ENCODE peak calls at places on chromosomes 7 and 10, in nine cellular contexts. One of them, this sample, is unnamed.

GRCh38 chr7:28922618-28923331 is 35.4 kb downstream of the TRIL start:
- DNase-seq in fibroblast of lung: peak; percentile 82
- DNase-seq in neuronal stem cell: peak; percentile 91
- DNase-seq in mammary epithelial cell: peak; percentile 32
- DNase-seq in CD8-positive, alpha-beta T cell: peak; percentile 61
- DNase-seq in cardiac muscle cell: peak; percentile 95
- DNase-seq in prostate gland: peak; percentile 61
- DNase-seq in transverse colon: peak; percentile 76
- DNase-seq in Panc1: no peak
- DNase-seq in this sample: peak; percentile 87

GRCh38 chr10:62085404-62085803 is 183.2 kb downstream of the RTKN2 start:
- DNase-seq in neuronal stem cell: no peak
- DNase-seq in mammary epithelial cell: no peak
- DNase-seq in fibroblast of lung: no peak
- DNase-seq in CD8-positive, alpha-beta T cell: no peak
- DNase-seq in cardiac muscle cell: no peak
- DNase-seq in Panc1: no peak
- DNase-seq in prostate gland: no peak
- DNase-seq in transverse colon: no peak
- DNase-seq in this sample: no peak

GRCh38 chr10:104349623-104350142 is 4.0 kb upstream of the CFAP58 start:
- DNase-seq in CD8-positive, alpha-beta T cell: no peak
- DNase-seq in cardiac muscle cell: no peak
- DNase-seq in transverse colon: peak; percentile 20
- DNase-seq in prostate gland: peak; percentile 55
- DNase-seq in mammary epithelial cell: peak; percentile 94
- DNase-seq in neuronal stem cell: no peak
- DNase-seq in fibroblast of lung: peak; percentile 66
- DNase-seq in Panc1: no peak
- DNase-seq in this sample: no peak

GRCh38 chr10:100340948-100341847 is 5.8 kb upstream of the SCD start:
- DNase-seq in mammary epithelial cell: no peak
- DNase-seq in Panc1: no peak
- DNase-seq in neuronal stem cell: no peak
- DNase-seq in cardiac muscle cell: no peak
- DNase-seq in transverse colon: no peak
- DNase-seq in fibroblast of lung: peak; percentile 63
- DNase-seq in prostate gland: no peak
- DNase-seq in CD8-positive, alpha-beta T cell: no peak
- DNase-seq in this sample: peak; percentile 69

GRCh38 chr10:119981826-119982225 is 89.3 kb downstream of the SEC23IP start:
- DNase-seq in neuronal stem cell: no peak
- DNase-seq in prostate gland: no peak
- DNase-seq in CD8-positive, alpha-beta T cell: no peak
- DNase-seq in transverse colon: no peak
- DNase-seq in cardiac muscle cell: no peak
- DNase-seq in mammary epithelial cell: no peak
- DNase-seq in fibroblast of lung: no peak
- DNase-seq in Panc1: no peak
- DNase-seq in this sample: no peak

GRCh38 chr10:120112809-120113208 is 220.3 kb downstream of the SEC23IP start:
- DNase-seq in Panc1: no peak
- DNase-seq in transverse colon: no peak
- DNase-seq in mammary epithelial cell: no peak
- DNase-seq in prostate gland: no peak
- DNase-seq in neuronal stem cell: no peak
- DNase-seq in cardiac muscle cell: no peak
- DNase-seq in CD8-positive, alpha-beta T cell: no peak
- DNase-seq in fibroblast of lung: no peak
- DNase-seq in this sample: no peak

GRCh38 chr10:30803901-30804322 is 174.4 kb upstream of the LYZL2 start:
- DNase-seq in mammary epithelial cell: peak; percentile 72
- DNase-seq in prostate gland: peak; percentile 50
- DNase-seq in neuronal stem cell: no peak
- DNase-seq in cardiac muscle cell: no peak
- DNase-seq in Panc1: no peak
- DNase-seq in fibroblast of lung: peak; percentile 59
- DNase-seq in CD8-positive, alpha-beta T cell: no peak
- DNase-seq in transverse colon: no peak
- DNase-seq in this sample: peak; percentile 64

GRCh38 chr7:114405427-114405826 is 9.2 kb upstream of the FOXP2 start:
- DNase-seq in neuronal stem cell: no peak
- DNase-seq in fibroblast of lung: peak; percentile 58
- DNase-seq in prostate gland: no peak
- DNase-seq in Panc1: no peak
- DNase-seq in cardiac muscle cell: no peak
- DNase-seq in CD8-positive, alpha-beta T cell: no peak
- DNase-seq in mammary epithelial cell: peak; percentile 32
- DNase-seq in transverse colon: no peak
- DNase-seq in this sample: no peak

GRCh38 chr7:40584667-40585433 is 450.0 kb downstream of the SUGCT start:
- DNase-seq in neuronal stem cell: no peak
- DNase-seq in CD8-positive, alpha-beta T cell: no peak
- DNase-seq in cardiac muscle cell: no peak
- DNase-seq in prostate gland: no peak
- DNase-seq in mammary epithelial cell: peak; percentile 82
- DNase-seq in fibroblast of lung: peak; percentile 42
- DNase-seq in Panc1: no peak
- DNase-seq in transverse colon: no peak
- DNase-seq in this sample: no peak

GRCh38 chr10:131994435-131994834 is 12.7 kb upstream of the BNIP3 start:
- DNase-seq in transverse colon: no peak
- DNase-seq in prostate gland: no peak
- DNase-seq in cardiac muscle cell: no peak
- DNase-seq in Panc1: no peak
- DNase-seq in CD8-positive, alpha-beta T cell: no peak
- DNase-seq in mammary epithelial cell: no peak
- DNase-seq in fibroblast of lung: no peak
- DNase-seq in neuronal stem cell: no peak
- DNase-seq in this sample: no peak

GRCh38 chr7:50771120-50772002 is 11.3 kb downstream of the GRB10 start:
- DNase-seq in fibroblast of lung: no peak
- DNase-seq in mammary epithelial cell: no peak
- DNase-seq in prostate gland: peak; percentile 29
- DNase-seq in Panc1: no peak
- DNase-seq in neuronal stem cell: no peak
- DNase-seq in CD8-positive, alpha-beta T cell: no peak
- DNase-seq in cardiac muscle cell: no peak
- DNase-seq in transverse colon: no peak
- DNase-seq in this sample: no peak

GRCh38 chr10:128860574-128860973 is 606.5 kb upstream of the MGMT start:
- DNase-seq in fibroblast of lung: no peak
- DNase-seq in prostate gland: no peak
- DNase-seq in cardiac muscle cell: no peak
- DNase-seq in Panc1: no peak
- DNase-seq in transverse colon: no peak
- DNase-seq in neuronal stem cell: no peak
- DNase-seq in CD8-positive, alpha-beta T cell: no peak
- DNase-seq in mammary epithelial cell: no peak
- DNase-seq in this sample: no peak

GRCh38 chr7:25028370-25028971 is 48.5 kb upstream of the OSBPL3 start:
- DNase-seq in cardiac muscle cell: no peak
- DNase-seq in fibroblast of lung: peak; percentile 88
- DNase-seq in Panc1: peak; percentile 20
- DNase-seq in mammary epithelial cell: peak; percentile 87
- DNase-seq in prostate gland: no peak
- DNase-seq in transverse colon: no peak
- DNase-seq in CD8-positive, alpha-beta T cell: peak; percentile 26
- DNase-seq in neuronal stem cell: no peak
- DNase-seq in this sample: no peak

GRCh38 chr7:81293806-81294205 is 375.0 kb upstream of the SEMA3C start:
- DNase-seq in fibroblast of lung: no peak
- DNase-seq in prostate gland: no peak
- DNase-seq in transverse colon: no peak
- DNase-seq in CD8-positive, alpha-beta T cell: no peak
- DNase-seq in Panc1: no peak
- DNase-seq in mammary epithelial cell: no peak
- DNase-seq in neuronal stem cell: no peak
- DNase-seq in cardiac muscle cell: no peak
- DNase-seq in this sample: no peak

GRCh38 chr7:17986826-17987225 is 40.8 kb downstream of the PRPS1L1 start:
- DNase-seq in prostate gland: no peak
- DNase-seq in cardiac muscle cell: no peak
- DNase-seq in Panc1: no peak
- DNase-seq in neuronal stem cell: no peak
- DNase-seq in CD8-positive, alpha-beta T cell: no peak
- DNase-seq in fibroblast of lung: peak; percentile 75
- DNase-seq in transverse colon: no peak
- DNase-seq in mammary epithelial cell: no peak
- DNase-seq in this sample: no peak

GRCh38 chr7:1275685-1276424 is 43.2 kb downstream of the UNCX start:
- DNase-seq in Panc1: no peak
- DNase-seq in neuronal stem cell: no peak
- DNase-seq in fibroblast of lung: no peak
- DNase-seq in transverse colon: no peak
- DNase-seq in cardiac muscle cell: no peak
- DNase-seq in CD8-positive, alpha-beta T cell: no peak
- DNase-seq in mammary epithelial cell: no peak
- DNase-seq in prostate gland: no peak
- DNase-seq in this sample: no peak

GRCh38 chr7:150362989-150363769 is 5.4 kb upstream of the REPIN1 start:
- DNase-seq in transverse colon: no peak
- DNase-seq in CD8-positive, alpha-beta T cell: no peak
- DNase-seq in mammary epithelial cell: no peak
- DNase-seq in prostate gland: no peak
- DNase-seq in neuronal stem cell: no peak
- DNase-seq in cardiac muscle cell: no peak
- DNase-seq in Panc1: no peak
- DNase-seq in fibroblast of lung: no peak
- DNase-seq in this sample: no peak
- H3K4me3 ChIP-seq in transverse colon: no peak overlapping the region
- H3K4me3 ChIP-seq in CD8-positive, alpha-beta T cell: no peak overlapping the region
- H3K4me3 ChIP-seq in mammary epithelial cell: no peak overlapping the region
- H3K4me3 ChIP-seq in prostate gland: no peak overlapping the region
- H3K4me3 ChIP-seq in neuronal stem cell: no peak overlapping the region
- H3K4me3 ChIP-seq in cardiac muscle cell: no peak overlapping the region
- H3K4me3 ChIP-seq in Panc1: no peak overlapping the region
- H3K4me3 ChIP-seq in fibroblast of lung: no peak overlapping the region
- H3K4me3 ChIP-seq in this sample: no peak overlapping the region

GRCh38 chr10:110887560-110887959 is 15.8 kb downstream of the PDCD4 start:
- DNase-seq in CD8-positive, alpha-beta T cell: no peak
- DNase-seq in transverse colon: no peak
- DNase-seq in prostate gland: no peak
- DNase-seq in Panc1: no peak
- DNase-seq in neuronal stem cell: no peak
- DNase-seq in cardiac muscle cell: no peak
- DNase-seq in fibroblast of lung: no peak
- DNase-seq in mammary epithelial cell: no peak
- DNase-seq in this sample: no peak

GRCh38 chr10:110881247-110881646 is 9.5 kb downstream of the PDCD4 start:
- DNase-seq in transverse colon: no peak
- DNase-seq in cardiac muscle cell: no peak
- DNase-seq in CD8-positive, alpha-beta T cell: no peak
- DNase-seq in fibroblast of lung: no peak
- DNase-seq in Panc1: no peak
- DNase-seq in prostate gland: no peak
- DNase-seq in mammary epithelial cell: no peak
- DNase-seq in neuronal stem cell: no peak
- DNase-seq in this sample: no peak

GRCh38 chr10:110885932-110886674 is 14.4 kb downstream of the PDCD4 start:
- DNase-seq in transverse colon: no peak
- DNase-seq in Panc1: no peak
- DNase-seq in prostate gland: no peak
- DNase-seq in neuronal stem cell: no peak
- DNase-seq in fibroblast of lung: no peak
- DNase-seq in cardiac muscle cell: no peak
- DNase-seq in CD8-positive, alpha-beta T cell: no peak
- DNase-seq in mammary epithelial cell: no peak
- DNase-seq in this sample: no peak

GRCh38 chr10:110881905-110882304 is 10.2 kb downstream of the PDCD4 start:
- DNase-seq in neuronal stem cell: no peak
- DNase-seq in transverse colon: no peak
- DNase-seq in Panc1: no peak
- DNase-seq in fibroblast of lung: no peak
- DNase-seq in prostate gland: no peak
- DNase-seq in mammary epithelial cell: no peak
- DNase-seq in cardiac muscle cell: no peak
- DNase-seq in CD8-positive, alpha-beta T cell: no peak
- DNase-seq in this sample: no peak

GRCh38 chr10:110883924-110884323 is 12.2 kb downstream of the PDCD4 start:
- DNase-seq in neuronal stem cell: no peak
- DNase-seq in CD8-positive, alpha-beta T cell: no peak
- DNase-seq in transverse colon: no peak
- DNase-seq in prostate gland: no peak
- DNase-seq in cardiac muscle cell: no peak
- DNase-seq in Panc1: no peak
- DNase-seq in mammary epithelial cell: no peak
- DNase-seq in fibroblast of lung: no peak
- DNase-seq in this sample: no peak
- H3K27ac ChIP-seq in neuronal stem cell: no peak overlapping the region
- H3K27ac ChIP-seq in CD8-positive, alpha-beta T cell: no peak overlapping the region
- H3K27ac ChIP-seq in transverse colon: no peak overlapping the region
- H3K27ac ChIP-seq in prostate gland: no peak overlapping the region
- H3K27ac ChIP-seq in cardiac muscle cell: no peak overlapping the region
- H3K27ac ChIP-seq in Panc1: peak overlapping the region; percentile 75
- H3K27ac ChIP-seq in mammary epithelial cell: no peak overlapping the region
- H3K27ac ChIP-seq in fibroblast of lung: no peak overlapping the region
- H3K27ac ChIP-seq in this sample: peak overlapping the region; percentile 47

GRCh38 chr10:133027480-133027879 is 60.2 kb upstream of the ADGRA1 start:
- DNase-seq in Panc1: no peak
- DNase-seq in transverse colon: no peak
- DNase-seq in cardiac muscle cell: no peak
- DNase-seq in fibroblast of lung: no peak
- DNase-seq in mammary epithelial cell: no peak
- DNase-seq in prostate gland: no peak
- DNase-seq in neuronal stem cell: no peak
- DNase-seq in CD8-positive, alpha-beta T cell: no peak
- DNase-seq in this sample: no peak
- H3K27me3 ChIP-seq in Panc1: peaks cover 19% of the 10 kb centered on the region
- H3K27me3 ChIP-seq in transverse colon: peaks cover 26% of the 10 kb centered on the region
- H3K27me3 ChIP-seq in cardiac muscle cell: peaks cover 55% of the 10 kb centered on the region
- H3K27me3 ChIP-seq in fibroblast of lung: no peaks in the 10 kb centered on the region
- H3K27me3 ChIP-seq in mammary epithelial cell: no peaks in the 10 kb centered on the region
- H3K27me3 ChIP-seq in prostate gland: peaks cover 11% of the 10 kb centered on the region
- H3K27me3 ChIP-seq in neuronal stem cell: peaks cover 64% of the 10 kb centered on the region
- H3K27me3 ChIP-seq in CD8-positive, alpha-beta T cell: no peaks in the 10 kb centered on the region
- H3K27me3 ChIP-seq in this sample: no peaks in the 10 kb centered on the region

GRCh38 chr7:92588561-92588960 is 1.6 kb downstream of the FAM133B start:
- DNase-seq in prostate gland: no peak
- DNase-seq in fibroblast of lung: peak; percentile 35
- DNase-seq in cardiac muscle cell: no peak
- DNase-seq in CD8-positive, alpha-beta T cell: no peak
- DNase-seq in mammary epithelial cell: peak; percentile 57
- DNase-seq in transverse colon: no peak
- DNase-seq in neuronal stem cell: no peak
- DNase-seq in Panc1: no peak
- DNase-seq in this sample: no peak
- H3K4me3 ChIP-seq in prostate gland: peak overlapping the region; percentile 66
- H3K4me3 ChIP-seq in fibroblast of lung: peak overlapping the region; percentile 83
- H3K4me3 ChIP-seq in cardiac muscle cell: peak overlapping the region; percentile 89
- H3K4me3 ChIP-seq in CD8-positive, alpha-beta T cell: peak overlapping the region; percentile 71
- H3K4me3 ChIP-seq in mammary epithelial cell: peak overlapping the region; percentile 84
- H3K4me3 ChIP-seq in transverse colon: peak overlapping the region; percentile 99
- H3K4me3 ChIP-seq in neuronal stem cell: peak overlapping the region; percentile 76
- H3K4me3 ChIP-seq in Panc1: peak overlapping the region; percentile 95
- H3K4me3 ChIP-seq in this sample: peak overlapping the region; percentile 94

GRCh38 chr7:45088821-45089313 is at the start of gene NACAD:
- DNase-seq in Panc1: no peak
- DNase-seq in fibroblast of lung: no peak
- DNase-seq in neuronal stem cell: no peak
- DNase-seq in transverse colon: peak; percentile 45
- DNase-seq in mammary epithelial cell: no peak
- DNase-seq in cardiac muscle cell: peak; percentile 28
- DNase-seq in prostate gland: peak; percentile 26
- DNase-seq in CD8-positive, alpha-beta T cell: peak; percentile 42
- DNase-seq in this sample: peak; percentile 70
- H3K27ac ChIP-seq in Panc1: no peak within 1 kb of the TSS
- H3K27ac ChIP-seq in fibroblast of lung: no peak within 1 kb of the TSS
- H3K27ac ChIP-seq in neuronal stem cell: no peak within 1 kb of the TSS
- H3K27ac ChIP-seq in transverse colon: peak within 1 kb of the TSS; percentile 39
- H3K27ac ChIP-seq in mammary epithelial cell: no peak within 1 kb of the TSS
- H3K27ac ChIP-seq in cardiac muscle cell: no peak within 1 kb of the TSS
- H3K27ac ChIP-seq in prostate gland: peak within 1 kb of the TSS; percentile 59
- H3K27ac ChIP-seq in CD8-positive, alpha-beta T cell: peak within 1 kb of the TSS; percentile 20
- H3K27ac ChIP-seq in this sample: peak within 1 kb of the TSS; percentile 79